ENCODE peak calls at places on chromosomes 3 and 15, in five cellular contexts. O is progenitor cell of endocrine pancreas, Z is K562, V is esophagus squamous epithelium, K is A549. D is an unnamed sample.

GRCh38 chr3:129605593-129606521 is 619 bp downstream of the PLXND1 start:
- DNase-seq in O (no peak), Z (peak), V (no peak), K (peak), D (peak)

GRCh38 chr15:90529369-90530249 is at the start of gene CRTC3:
- DNase-seq in O (peak), Z (peak), V (no peak), K (peak), D (peak)

GRCh38 chr3:117355566-117355965 is 646.0 kb downstream of the TUSC7 start:
- DNase-seq in O (no peak), Z (no peak), V (no peak), K (peak), D (peak)

GRCh38 chr15:82699726-82700125 is 9.9 kb downstream of the AP3B2 start:
- DNase-seq in O (no peak), Z (peak), V (no peak), K (no peak), D (no peak)

GRCh38 chr3:49013738-49014660 is 4.4 kb downstream of the DALRD3 start:
- DNase-seq in O (peak), Z (peak), V (no peak), K (peak), D (peak)

GRCh38 chr15:62647195-62647865 is 395.2 kb upstream of the TPM1 start:
- DNase-seq in O (no peak), Z (peak), V (no peak), K (peak), D (no peak)

GRCh38 chr3:99808163-99808794 is 9.4 kb upstream of the CMSS1 start:
- DNase-seq in O (peak), Z (peak), V (no peak), K (peak), D (peak)

GRCh38 chr3:56987238-56987932 is 73.1 kb upstream of the SPATA12 start:
- DNase-seq in O (no peak), Z (no peak), V (no peak), K (no peak), D (no peak)

GRCh38 chr3:5095879-5096278 is 26.2 kb upstream of the ARL8B start:
- DNase-seq in O (peak), Z (no peak), V (no peak), K (no peak), D (no peak)

GRCh38 chr3:177420643-177421042 is 223.4 kb upstream of the TBL1XR1 start:
- DNase-seq in O (no peak), Z (no peak), V (no peak), K (peak), D (no peak)

GRCh38 chr3:148861277-148861869 is 3.7 kb upstream of the CPA3 start:
- DNase-seq in O (no peak), Z (peak), V (no peak), K (peak), D (peak)

DNA sequence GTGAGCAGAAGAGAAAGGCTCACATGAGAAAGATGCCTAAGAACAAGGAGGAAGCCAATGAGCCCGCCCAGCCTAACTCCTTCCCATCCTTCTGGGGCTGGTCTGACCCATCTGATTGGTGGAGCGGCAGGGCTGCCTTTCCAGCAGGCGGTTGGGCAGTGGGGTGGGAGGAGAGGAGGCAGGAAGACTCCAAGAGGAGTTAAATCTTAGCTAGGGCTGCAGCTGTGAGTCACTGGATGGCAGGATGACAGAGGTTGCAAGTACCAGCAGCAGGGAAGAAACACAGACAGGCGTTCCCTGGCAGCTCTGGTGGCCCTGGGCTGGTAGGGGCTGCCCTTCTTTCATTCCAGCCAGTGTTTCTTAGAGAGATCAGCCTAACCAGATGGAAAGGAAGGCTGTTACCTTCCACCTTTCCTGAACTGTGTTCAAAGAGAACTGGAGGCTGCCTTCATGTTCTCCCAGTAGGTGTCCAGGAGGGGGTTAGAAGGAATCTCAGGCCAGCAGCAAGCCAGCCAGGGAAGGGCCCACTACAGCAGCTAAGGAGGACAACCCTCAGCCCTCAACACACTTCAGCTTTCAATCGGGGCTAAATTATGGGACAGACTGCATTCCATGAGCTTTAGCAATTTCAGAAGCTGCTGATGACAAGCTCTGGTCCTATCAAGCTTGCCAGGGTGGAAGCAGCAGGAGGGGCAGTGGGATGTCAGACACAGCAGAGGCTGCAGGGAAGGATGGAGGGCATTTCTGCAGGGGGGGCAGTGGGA is 50.3 kb downstream of the CHSY1 start:
- DNase-seq in O (no peak), Z (peak), V (peak), K (peak), D (no peak)
- TF ChIP-seq CTCF in O (no peak), Z (no peak), V (no peak), K (no peak), D (no peak)

DNA sequence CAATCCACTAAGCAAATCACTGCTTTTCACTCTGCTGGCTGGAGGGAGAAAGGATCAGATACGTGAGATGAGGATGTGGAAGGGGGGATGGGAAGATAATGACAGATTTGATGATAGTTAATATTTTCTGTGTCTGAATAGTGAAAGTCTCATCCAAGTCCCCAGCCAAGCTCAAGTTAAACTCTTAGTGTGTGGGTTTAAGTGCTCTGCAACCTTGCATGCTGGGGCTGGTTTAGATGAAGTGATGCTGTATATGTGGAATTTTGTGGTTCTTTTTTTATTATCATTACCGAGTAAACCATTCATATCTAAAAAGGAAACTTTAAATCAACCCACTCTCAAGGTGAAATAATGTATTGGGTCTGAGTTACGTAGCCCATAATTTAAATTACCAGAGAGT is 111.0 kb downstream of the TPRG1 start:
- DNase-seq in O (no peak), Z (no peak), V (no peak), K (no peak), D (no peak)
- TF ChIP-seq CTCF in O (no peak), Z (no peak), V (no peak), K (no peak), D (no peak)

DNA sequence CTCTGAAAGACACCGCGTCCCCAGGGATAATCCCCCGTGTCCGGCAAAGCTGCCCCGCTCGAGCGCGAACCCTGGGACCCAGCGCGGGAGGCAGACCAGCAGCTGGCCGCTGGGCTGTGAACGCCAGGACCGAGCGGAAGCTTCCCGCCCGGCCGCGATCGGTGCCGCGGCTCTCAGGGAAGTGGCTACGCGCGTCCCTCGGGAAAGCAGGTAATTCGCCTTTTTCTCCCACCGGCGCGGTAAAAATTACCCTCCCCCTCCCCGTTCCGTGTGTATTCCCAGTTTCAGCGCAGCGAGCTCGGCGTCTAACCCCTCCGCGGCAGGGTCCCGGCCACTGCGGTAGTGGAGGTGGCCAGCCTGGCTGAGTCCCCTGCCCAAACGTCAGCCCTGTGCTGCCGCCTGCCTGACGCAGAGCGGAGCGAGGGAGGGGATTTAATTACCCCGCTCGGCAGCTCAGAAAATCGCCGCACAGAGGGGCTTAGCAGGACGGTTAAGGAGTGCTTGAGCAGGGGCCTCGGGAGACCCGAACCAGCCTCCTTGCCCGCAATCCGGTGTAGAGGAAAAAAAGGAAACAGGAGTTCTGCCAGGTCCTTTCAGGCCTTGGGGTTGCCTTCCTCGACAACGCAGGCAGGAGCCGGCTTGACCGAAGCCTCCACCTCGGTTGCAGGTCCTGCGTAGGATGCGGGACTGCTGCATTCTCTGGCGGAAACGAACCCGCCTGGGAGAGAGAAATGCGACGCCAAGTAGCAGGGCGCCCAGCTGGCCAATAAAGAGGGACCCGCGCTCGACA is 2.9 kb downstream of the GATA2 start:
- DNase-seq in O (no peak), Z (peak), V (no peak), K (no peak), D (no peak)
- TF ChIP-seq CTCF in O (peak), Z (no peak), V (no peak), K (no peak), D (no peak)

GRCh38 chr15:40110866-40111550 is 2.3 kb upstream of the BMF start:
- DNase-seq in O (no peak), Z (no peak), V (no peak), K (no peak), D (peak)

GRCh38 chr15:40108061-40108854 is 421 bp downstream of the BMF start:
- DNase-seq in O (no peak), Z (no peak), V (no peak), K (peak), D (peak)

GRCh38 chr15:40111888-40112287 is 3.2 kb upstream of the BMF start:
- DNase-seq in O (no peak), Z (peak), V (no peak), K (no peak), D (peak)

GRCh38 chr15:40106203-40107161 is 2.2 kb downstream of the BMF start:
- DNase-seq in O (peak), Z (peak), V (no peak), K (peak), D (peak)

GRCh38 chr15:40108855-40109735 is at the start of gene BMF:
- DNase-seq in O (peak), Z (peak), V (peak), K (peak), D (peak)
- TF ChIP-seq CTCF in O (peak), Z (peak), V (no peak), K (peak), D (peak)

DNA sequence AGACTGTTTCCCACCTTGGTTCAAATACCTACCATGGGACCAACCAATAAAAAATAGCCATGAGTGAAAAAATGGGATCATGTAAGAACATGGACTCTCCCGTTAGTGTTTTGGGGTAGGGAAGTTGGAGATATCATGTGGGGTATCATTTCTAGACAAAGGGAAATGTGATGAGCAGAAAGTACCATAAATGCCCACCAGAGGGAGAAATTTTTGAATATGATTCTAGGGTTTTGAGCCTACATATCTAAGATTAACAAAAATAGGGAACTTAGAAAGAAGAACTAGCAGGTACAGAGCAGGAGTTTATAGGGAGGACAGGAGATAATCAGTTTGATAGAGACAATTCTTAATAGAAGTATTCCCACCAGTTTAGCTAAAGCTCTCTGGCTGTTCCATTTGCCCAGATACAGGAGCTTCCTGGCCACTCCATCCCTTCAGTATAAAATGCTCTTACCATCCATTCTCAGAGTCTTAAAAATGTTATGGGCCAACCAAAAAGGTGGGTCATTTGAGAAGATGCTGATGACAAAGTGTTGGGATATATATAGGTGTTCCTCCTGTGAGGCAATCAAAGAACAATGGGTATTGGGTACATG is 3.6 kb upstream of the CPOX start:
- DNase-seq in O (no peak), Z (peak), V (no peak), K (peak), D (no peak)
- TF ChIP-seq CTCF in O (peak), Z (peak), V (peak), K (peak), D (peak)

GRCh38 chr15:42066764-42067415 is 27.5 kb downstream of the PLA2G4D start:
- DNase-seq in O (no peak), Z (no peak), V (no peak), K (no peak), D (no peak)
- TF ChIP-seq CTCF in O (no peak), Z (peak), V (no peak), K (no peak), D (no peak)

D was measured in GM13977.